ENCODE peak calls at places on chromosomes 12 and 14, in eight cellular contexts. R is anterior cingulate cortex; X is stimulated activated CD8-positive, alpha-beta memory T cell treated with anti-CD3 and anti-CD28 coated beads, Interleukin-4, amount 100 ng/mL, for 1 hour; L is endodermal cell; E is neuronal stem cell; H is A549; B is BE2C; N is hepatic stellate cell. W is an unnamed sample.
A peak's percentile ranks its signal among the peaks of the same experiment; 100 is the strongest.

GRCh38 chr14:42222924-42223471 is 616.3 kb downstream of the LRFN5 start:
- DNase-seq in R (no peak), X (no peak), L (no peak), E (no peak), H (no peak), B (no peak), N (peak; percentile 6), W (no peak)

GRCh38 chr12:28574746-28575592 is 384.7 kb downstream of the CCDC91 start:
- DNase-seq in R (no peak), X (no peak), L (no peak), E (no peak), H (no peak), B (no peak), N (no peak), W (no peak)

GRCh38 chr12:77189463-77189862 is 124.1 kb upstream of the E2F7 start:
- DNase-seq in R (no peak), X (no peak), L (no peak), E (no peak), H (no peak), B (no peak), N (peak; percentile 9), W (no peak)

GRCh38 chr12:64824500-64825142 is at the start of gene TBC1D30:
- DNase-seq in R (peak; percentile 50), X (no peak), L (peak; percentile 81), E (peak; percentile 43), H (no peak), B (peak; percentile 39), N (peak; percentile 12), W (no peak)

GRCh38 chr12:68264864-68265256 is 11.5 kb upstream of the IL22 start:
- DNase-seq in R (no peak), X (no peak), L (no peak), E (no peak), H (no peak), B (no peak), N (peak; percentile 7), W (no peak)

GRCh38 chr14:60485600-60486251 is at the start of gene C14orf39:
- DNase-seq in R (no peak), X (no peak), L (peak; percentile 90), E (peak; percentile 56), H (no peak), B (peak; percentile 88), N (no peak), W (no peak)

GRCh38 chr14:94893411-94894160 is 123.7 kb upstream of the GSC start:
- DNase-seq in R (no peak), X (no peak), L (peak; percentile 71), E (peak; percentile 6), H (no peak), B (no peak), N (no peak), W (no peak)

GRCh38 chr12:99957866-99958466 is 26.8 kb downstream of the ANKS1B start:
- DNase-seq in R (no peak), X (no peak), L (no peak), E (no peak), H (no peak), B (no peak), N (no peak), W (no peak)

GRCh38 chr12:6644257-6644596 is 3.0 kb downstream of the ACRBP start:
- DNase-seq in R (no peak), X (no peak), L (peak; percentile 42), E (no peak), H (no peak), B (no peak), N (no peak), W (no peak)

GRCh38 chr12:119528241-119528640 is 65.3 kb upstream of the TMEM233 start:
- DNase-seq in R (no peak), X (no peak), L (peak; percentile 48), E (peak; percentile 9), H (no peak), B (no peak), N (no peak), W (no peak)

GRCh38 chr14:69716483-69717187 is 50.3 kb upstream of the SRSF5 start:
- DNase-seq in R (no peak), X (no peak), L (no peak), E (no peak), H (no peak), B (no peak), N (peak; percentile 39), W (no peak)

W was measured in T-helper 9 cell.